ENCODE peak calls at places on chromosomes 1 and 21, in seven cellular contexts. One of them, this sample, is unnamed.

GRCh38 chr21:43372663-43373386 is 54.1 kb downstream of the SIK1 start:
- DNase-seq in transverse colon: no peak
- DNase-seq in breast epithelium: peak
- DNase-seq in stomach: peak
- DNase-seq in endothelial cell of umbilical vein: no peak
- DNase-seq in prostate gland: peak
- DNase-seq in K562: no peak
- DNase-seq in this sample: peak

GRCh38 chr1:27392778-27393635 is 585 bp downstream of the GPR3 start:
- DNase-seq in stomach: no peak
- DNase-seq in K562: peak
- DNase-seq in endothelial cell of umbilical vein: no peak
- DNase-seq in transverse colon: no peak
- DNase-seq in prostate gland: no peak
- DNase-seq in breast epithelium: no peak
- DNase-seq in this sample: no peak

GRCh38 chr1:180615493-180616290 is 16.1 kb upstream of the XPR1 start:
- DNase-seq in prostate gland: peak
- DNase-seq in endothelial cell of umbilical vein: no peak
- DNase-seq in stomach: no peak
- DNase-seq in transverse colon: no peak
- DNase-seq in breast epithelium: no peak
- DNase-seq in K562: no peak
- DNase-seq in this sample: no peak

GRCh38 chr1:156961709-156962108 is 41.3 kb downstream of the LRRC71 start:
- DNase-seq in transverse colon: no peak
- DNase-seq in breast epithelium: no peak
- DNase-seq in K562: peak
- DNase-seq in stomach: no peak
- DNase-seq in endothelial cell of umbilical vein: no peak
- DNase-seq in prostate gland: no peak
- DNase-seq in this sample: no peak

GRCh38 chr1:22286491-22286890 is 143.6 kb upstream of the WNT4 start:
- DNase-seq in endothelial cell of umbilical vein: no peak
- DNase-seq in transverse colon: no peak
- DNase-seq in prostate gland: no peak
- DNase-seq in stomach: peak
- DNase-seq in K562: peak
- DNase-seq in breast epithelium: no peak
- DNase-seq in this sample: peak

GRCh38 chr1:50929376-50929958 is 30.6 kb downstream of the FAF1 start:
- DNase-seq in transverse colon: no peak
- DNase-seq in stomach: no peak
- DNase-seq in breast epithelium: no peak
- DNase-seq in K562: peak
- DNase-seq in endothelial cell of umbilical vein: peak
- DNase-seq in prostate gland: no peak
- DNase-seq in this sample: no peak

GRCh38 chr1:107687846-107688753 is 276.9 kb downstream of the VAV3 start:
- DNase-seq in stomach: no peak
- DNase-seq in prostate gland: peak
- DNase-seq in K562: no peak
- DNase-seq in breast epithelium: no peak
- DNase-seq in endothelial cell of umbilical vein: no peak
- DNase-seq in transverse colon: no peak
- DNase-seq in this sample: no peak

GRCh38 chr1:61097326-61097725 is 15.0 kb downstream of the NFIA start:
- DNase-seq in breast epithelium: no peak
- DNase-seq in K562: no peak
- DNase-seq in transverse colon: no peak
- DNase-seq in stomach: no peak
- DNase-seq in endothelial cell of umbilical vein: peak
- DNase-seq in prostate gland: no peak
- DNase-seq in this sample: no peak

GRCh38 chr1:91877574-91878208 is 8.3 kb downstream of the TGFBR3 start:
- DNase-seq in K562: no peak
- DNase-seq in stomach: no peak
- DNase-seq in prostate gland: no peak
- DNase-seq in transverse colon: no peak
- DNase-seq in endothelial cell of umbilical vein: no peak
- DNase-seq in breast epithelium: no peak
- DNase-seq in this sample: no peak

GRCh38 chr1:99849744-99850457 is at the start of gene AGL:
- DNase-seq in breast epithelium: peak
- DNase-seq in endothelial cell of umbilical vein: peak
- DNase-seq in prostate gland: peak
- DNase-seq in transverse colon: peak
- DNase-seq in K562: peak
- DNase-seq in stomach: peak
- DNase-seq in this sample: peak

GRCh38 chr21:46665566-46665965 is 30.1 kb downstream of the PRMT2 start:
- DNase-seq in breast epithelium: no peak
- DNase-seq in stomach: no peak
- DNase-seq in K562: no peak
- DNase-seq in prostate gland: no peak
- DNase-seq in transverse colon: no peak
- DNase-seq in endothelial cell of umbilical vein: no peak
- DNase-seq in this sample: no peak

GRCh38 chr1:17636612-17637011 is 97.1 kb downstream of the ARHGEF10L start:
- DNase-seq in stomach: no peak
- DNase-seq in breast epithelium: no peak
- DNase-seq in transverse colon: no peak
- DNase-seq in K562: no peak
- DNase-seq in prostate gland: no peak
- DNase-seq in endothelial cell of umbilical vein: no peak
- DNase-seq in this sample: no peak

GRCh38 chr1:181647314-181648035 is 164.2 kb downstream of the CACNA1E start:
- DNase-seq in transverse colon: peak
- DNase-seq in stomach: peak
- DNase-seq in K562: no peak
- DNase-seq in prostate gland: no peak
- DNase-seq in endothelial cell of umbilical vein: no peak
- DNase-seq in breast epithelium: no peak
- DNase-seq in this sample: no peak

DNA sequence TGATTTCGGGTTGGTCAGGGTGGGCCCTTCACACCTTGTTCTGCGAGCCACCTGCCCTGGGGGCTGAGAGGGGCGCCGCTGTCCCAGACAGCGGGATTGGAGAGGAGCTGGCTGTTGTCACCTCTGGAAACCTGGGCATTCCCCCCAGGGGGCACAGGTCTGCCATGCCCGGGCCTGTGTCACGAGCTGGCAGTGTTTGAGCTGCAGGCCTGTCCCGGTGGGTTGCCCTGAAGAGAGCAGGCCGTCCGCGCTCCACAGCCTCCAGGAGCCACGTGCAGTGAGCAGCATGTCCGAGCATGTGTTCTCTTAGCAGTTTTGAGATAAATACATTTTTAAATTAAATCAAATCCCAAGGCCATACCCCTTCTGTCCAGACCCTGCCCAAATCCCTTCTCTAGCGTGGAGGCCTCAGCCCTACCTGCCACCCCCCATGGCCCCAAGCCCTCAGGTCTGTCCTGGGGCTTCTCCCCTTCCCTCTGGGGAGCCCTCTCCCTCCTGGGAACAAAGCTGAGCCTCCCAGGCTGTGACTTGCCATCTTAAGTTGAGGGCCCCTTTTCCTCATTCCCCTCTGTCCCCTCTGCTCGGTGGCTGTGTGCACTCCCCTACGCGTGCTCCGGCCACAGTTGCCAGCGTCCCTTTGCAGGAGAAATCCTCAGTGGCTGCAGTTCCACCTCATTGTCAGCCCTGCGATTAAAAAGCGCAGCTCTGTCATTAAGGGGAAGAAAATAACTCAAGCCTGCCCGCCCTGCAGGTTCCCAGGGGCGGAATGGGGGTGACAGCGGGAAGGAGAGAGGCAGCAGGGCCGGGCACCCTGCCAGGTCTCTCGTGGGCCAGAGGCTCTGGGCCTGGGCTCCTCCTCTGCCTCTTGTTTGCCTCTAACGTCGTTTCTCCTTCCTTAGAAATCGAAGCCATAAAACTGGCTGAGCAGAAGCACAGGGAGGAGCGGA is 26.6 kb downstream of the SLX9 start:
- DNase-seq in transverse colon: no peak
- DNase-seq in endothelial cell of umbilical vein: no peak
- DNase-seq in breast epithelium: no peak
- DNase-seq in prostate gland: peak
- DNase-seq in K562: no peak
- DNase-seq in stomach: no peak
- DNase-seq in this sample: peak
- TF ChIP-seq POLR2AphosphoS5 in transverse colon: no peak
- TF ChIP-seq POLR2AphosphoS5 in endothelial cell of umbilical vein: no peak
- TF ChIP-seq POLR2AphosphoS5 in breast epithelium: no peak
- TF ChIP-seq POLR2AphosphoS5 in prostate gland: peak
- TF ChIP-seq POLR2AphosphoS5 in K562: no peak
- TF ChIP-seq POLR2AphosphoS5 in stomach: no peak
- TF ChIP-seq POLR2AphosphoS5 in this sample: no peak

GRCh38 chr1:169570172-169570574 is 16.1 kb downstream of the F5 start:
- DNase-seq in breast epithelium: no peak
- DNase-seq in K562: no peak
- DNase-seq in stomach: no peak
- DNase-seq in endothelial cell of umbilical vein: no peak
- DNase-seq in transverse colon: no peak
- DNase-seq in prostate gland: no peak
- DNase-seq in this sample: no peak
- TF ChIP-seq POLR2A in breast epithelium: no peak
- TF ChIP-seq POLR2A in K562: no peak
- TF ChIP-seq POLR2A in stomach: no peak
- TF ChIP-seq POLR2A in endothelial cell of umbilical vein: no peak
- TF ChIP-seq POLR2A in transverse colon: no peak
- TF ChIP-seq POLR2A in prostate gland: no peak
- TF ChIP-seq POLR2A in this sample: no peak

GRCh38 chr1:16013220-16013907 is 4.5 kb downstream of the HSPB7 start:
- DNase-seq in stomach: peak
- DNase-seq in breast epithelium: peak
- DNase-seq in K562: peak
- DNase-seq in endothelial cell of umbilical vein: peak
- DNase-seq in transverse colon: peak
- DNase-seq in prostate gland: peak
- DNase-seq in this sample: peak

GRCh38 chr1:16015960-16016901 is 1.6 kb downstream of the HSPB7 start:
- DNase-seq in breast epithelium: no peak
- DNase-seq in prostate gland: no peak
- DNase-seq in transverse colon: peak
- DNase-seq in stomach: no peak
- DNase-seq in K562: no peak
- DNase-seq in endothelial cell of umbilical vein: no peak
- DNase-seq in this sample: no peak

GRCh38 chr1:16013908-16014258 is 4.0 kb downstream of the HSPB7 start:
- DNase-seq in transverse colon: no peak
- DNase-seq in K562: peak
- DNase-seq in stomach: no peak
- DNase-seq in endothelial cell of umbilical vein: no peak
- DNase-seq in prostate gland: peak
- DNase-seq in breast epithelium: no peak
- DNase-seq in this sample: no peak

GRCh38 chr1:16015491-16015890 is 2.4 kb downstream of the HSPB7 start:
- DNase-seq in breast epithelium: no peak
- DNase-seq in stomach: no peak
- DNase-seq in K562: no peak
- DNase-seq in endothelial cell of umbilical vein: no peak
- DNase-seq in prostate gland: no peak
- DNase-seq in transverse colon: no peak
- DNase-seq in this sample: no peak

DNA sequence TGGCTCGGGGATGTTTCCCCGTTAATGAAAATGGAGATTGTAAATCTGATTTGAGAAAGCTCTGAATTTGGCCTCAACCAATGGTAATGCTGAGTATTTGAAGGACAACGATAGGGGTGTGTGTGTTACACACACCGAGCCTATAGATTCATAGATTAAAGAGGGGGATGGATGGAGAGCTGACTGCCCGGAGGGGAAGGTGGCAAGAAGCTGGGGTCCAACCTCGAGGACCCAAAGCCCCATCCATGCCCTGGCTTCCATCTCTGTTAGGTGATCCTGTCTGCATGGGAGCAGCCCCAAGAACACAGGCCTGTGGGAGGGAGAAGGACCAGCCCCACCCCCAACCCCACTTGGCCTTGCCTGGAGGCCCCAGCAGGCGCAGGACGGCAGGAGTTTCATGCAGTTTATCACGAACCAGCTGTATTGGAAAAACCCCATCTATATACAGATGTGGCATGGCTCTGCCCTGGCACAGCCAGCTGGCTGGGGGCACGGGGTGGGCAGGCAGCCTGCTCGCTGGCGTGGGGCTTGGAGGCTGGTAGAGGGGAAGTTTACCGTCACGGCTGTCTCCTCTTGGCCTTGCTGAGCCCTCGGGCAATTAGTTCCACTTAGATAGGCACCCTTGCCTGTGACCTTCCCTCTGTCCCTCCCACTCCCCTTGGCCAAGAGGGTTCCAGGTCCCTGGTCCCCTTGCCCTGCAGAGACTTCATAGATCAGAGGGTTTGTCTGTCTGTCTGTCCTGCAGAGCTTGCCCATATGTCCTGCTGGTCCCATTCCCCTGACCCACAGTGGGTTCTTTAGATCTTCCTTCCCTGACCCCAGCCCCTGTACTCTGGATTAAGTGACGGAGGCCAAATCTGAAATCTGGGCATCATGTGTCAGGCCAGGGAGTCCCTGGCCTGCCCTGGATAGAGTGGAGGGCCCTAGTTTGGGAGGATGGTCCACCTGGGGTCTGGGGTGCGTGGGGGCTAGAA is 3.0 kb downstream of the HSPB7 start:
- DNase-seq in stomach: peak
- DNase-seq in breast epithelium: no peak
- DNase-seq in K562: peak
- DNase-seq in transverse colon: peak
- DNase-seq in prostate gland: no peak
- DNase-seq in endothelial cell of umbilical vein: no peak
- DNase-seq in this sample: no peak
- TF ChIP-seq POLR2AphosphoS5 in stomach: peak
- TF ChIP-seq POLR2AphosphoS5 in breast epithelium: no peak
- TF ChIP-seq POLR2AphosphoS5 in K562: peak
- TF ChIP-seq POLR2AphosphoS5 in transverse colon: no peak
- TF ChIP-seq POLR2AphosphoS5 in prostate gland: no peak
- TF ChIP-seq POLR2AphosphoS5 in endothelial cell of umbilical vein: no peak
- TF ChIP-seq POLR2AphosphoS5 in this sample: no peak

GRCh38 chr1:213658508-213658907 is 329.3 kb upstream of the PROX1 start:
- DNase-seq in breast epithelium: no peak
- DNase-seq in prostate gland: no peak
- DNase-seq in K562: no peak
- DNase-seq in endothelial cell of umbilical vein: no peak
- DNase-seq in stomach: no peak
- DNase-seq in transverse colon: no peak
- DNase-seq in this sample: no peak

GRCh38 chr1:213656482-213656881 is 331.3 kb upstream of the PROX1 start:
- DNase-seq in transverse colon: no peak
- DNase-seq in prostate gland: no peak
- DNase-seq in breast epithelium: no peak
- DNase-seq in endothelial cell of umbilical vein: no peak
- DNase-seq in stomach: no peak
- DNase-seq in K562: no peak
- DNase-seq in this sample: no peak

GRCh38 chr1:213657040-213657439 is 330.7 kb upstream of the PROX1 start:
- DNase-seq in transverse colon: no peak
- DNase-seq in K562: no peak
- DNase-seq in endothelial cell of umbilical vein: no peak
- DNase-seq in breast epithelium: no peak
- DNase-seq in stomach: no peak
- DNase-seq in prostate gland: no peak
- DNase-seq in this sample: no peak

GRCh38 chr1:213656039-213656438 is 331.7 kb upstream of the PROX1 start:
- DNase-seq in transverse colon: no peak
- DNase-seq in endothelial cell of umbilical vein: no peak
- DNase-seq in stomach: no peak
- DNase-seq in K562: no peak
- DNase-seq in prostate gland: no peak
- DNase-seq in breast epithelium: no peak
- DNase-seq in this sample: no peak

GRCh38 chr1:213657879-213658278 is 329.9 kb upstream of the PROX1 start:
- DNase-seq in transverse colon: no peak
- DNase-seq in K562: no peak
- DNase-seq in stomach: no peak
- DNase-seq in endothelial cell of umbilical vein: no peak
- DNase-seq in prostate gland: no peak
- DNase-seq in breast epithelium: no peak
- DNase-seq in this sample: no peak
- TF ChIP-seq POLR2A in transverse colon: no peak
- TF ChIP-seq POLR2A in K562: no peak
- TF ChIP-seq POLR2A in stomach: no peak
- TF ChIP-seq POLR2A in endothelial cell of umbilical vein: no peak
- TF ChIP-seq POLR2A in prostate gland: no peak
- TF ChIP-seq POLR2A in breast epithelium: no peak
- TF ChIP-seq POLR2A in this sample: no peak

This sample was measured in upper lobe of left lung.